ENCODE peak calls at places on chromosomes 7 and 10, in six cellular contexts. U is AG10803, K is endodermal cell, E is colonic mucosa, D is lower lobe of right lung, G is B cell. L is an unnamed sample.

GRCh38 chr7:85104432-85105205 is 82.2 kb downstream of the SEMA3D start:
- DNase-seq in E (no peak), G (no peak), K (no peak), D (no peak), U (peak), L (no peak)

GRCh38 chr10:62386401-62387320 is 12.5 kb downstream of the ZNF365 start:
- DNase-seq in D (no peak), K (no peak), E (no peak), G (no peak), U (peak), L (no peak)

GRCh38 chr7:37495574-37496184 is 47.0 kb upstream of the ELMO1 start:
- DNase-seq in G (no peak), E (no peak), U (peak), K (no peak), D (no peak), L (no peak)

GRCh38 chr7:69858471-69858870 is 260.2 kb downstream of the AUTS2 start:
- DNase-seq in E (no peak), G (no peak), U (no peak), D (no peak), K (peak), L (no peak)

GRCh38 chr7:151954866-151955820 is 1.1 kb upstream of the GALNTL5 start:
- DNase-seq in U (peak), E (no peak), D (no peak), G (no peak), K (peak), L (peak)

GRCh38 chr7:123681561-123681960 is 25.9 kb downstream of the LMOD2 start:
- DNase-seq in E (no peak), G (no peak), U (no peak), K (no peak), D (no peak), L (no peak)

GRCh38 chr10:35565602-35566061 is 39.5 kb upstream of the GJD4 start:
- DNase-seq in E (no peak), G (no peak), D (no peak), K (no peak), U (peak), L (no peak)

GRCh38 chr7:135385209-135385608 is 124.7 kb downstream of the CNOT4 start:
- DNase-seq in G (no peak), E (no peak), K (no peak), D (no peak), U (peak), L (no peak)

GRCh38 chr10:66187096-66187733 is 738.6 kb upstream of the LRRTM3 start:
- DNase-seq in U (no peak), G (no peak), K (no peak), E (no peak), D (no peak), L (no peak)

GRCh38 chr7:158613481-158613880 is 25.9 kb upstream of the PTPRN2 start:
- DNase-seq in U (no peak), K (no peak), G (no peak), E (no peak), D (no peak), L (no peak)

GRCh38 chr10:31034041-31034918 is 2.6 kb upstream of the ZNF438 start:
- DNase-seq in E (no peak), D (no peak), U (peak), G (no peak), K (no peak), L (no peak)

GRCh38 chr7:87570178-87570577 is 30.5 kb downstream of the ABCB1 start:
- DNase-seq in U (peak), G (no peak), D (no peak), E (no peak), K (no peak), L (no peak)

GRCh38 chr10:69861251-69862240 is 59.8 kb downstream of the COL13A1 start:
- DNase-seq in G (no peak), K (peak), D (no peak), E (no peak), U (peak), L (no peak)

GRCh38 chr7:43700059-43700501 is 29.2 kb downstream of the COA1 start:
- DNase-seq in G (no peak), D (no peak), E (no peak), K (no peak), U (peak), L (no peak)

GRCh38 chr7:84981038-84981601 is 205.7 kb downstream of the SEMA3D start:
- DNase-seq in U (no peak), E (no peak), D (no peak), G (no peak), K (no peak), L (no peak)

GRCh38 chr7:136533732-136534131 is 334.7 kb upstream of the CHRM2 start:
- DNase-seq in G (no peak), E (no peak), K (peak), D (no peak), U (no peak), L (no peak)

GRCh38 chr7:114760477-114760876 is 161.4 kb upstream of the MDFIC start:
- DNase-seq in K (no peak), D (no peak), U (no peak), G (no peak), E (no peak), L (no peak)

GRCh38 chr10:100890696-100891271 is 22.0 kb upstream of the SLF2 start:
- DNase-seq in D (no peak), K (peak), U (peak), G (no peak), E (no peak), L (peak)

GRCh38 chr10:11684717-11685645 is 57.2 kb upstream of the ECHDC3 start:
- DNase-seq in U (peak), E (peak), K (peak), G (peak), D (peak), L (no peak)

GRCh38 chr7:43553999-43554398 is 28.9 kb upstream of the STK17A start:
- DNase-seq in D (peak), G (no peak), E (no peak), U (peak), K (no peak), L (no peak)

GRCh38 chr7:138569418-138569817 is 109.4 kb downstream of the TRIM24 start:
- DNase-seq in K (no peak), E (no peak), G (no peak), D (no peak), U (no peak), L (no peak)

GRCh38 chr7:44398506-44398905 is 73.1 kb upstream of the CAMK2B start:
- DNase-seq in U (no peak), G (peak), K (peak), E (no peak), D (no peak), L (peak)

GRCh38 chr10:72665925-72666324 is 26.0 kb upstream of the MCU start:
- DNase-seq in U (peak), E (no peak), G (no peak), D (no peak), K (no peak), L (no peak)

GRCh38 chr10:61992059-61992460 is 90.6 kb downstream of the ARID5B start:
- DNase-seq in E (peak), U (peak), G (no peak), D (no peak), K (no peak), L (no peak)

GRCh38 chr10:60739581-60739980 is 38.7 kb upstream of the CDK1 start:
- DNase-seq in K (no peak), D (no peak), G (no peak), U (no peak), E (no peak), L (no peak)

GRCh38 chr10:51524041-51524440 is 175.4 kb downstream of the CSTF2T start:
- DNase-seq in D (no peak), E (no peak), U (peak), G (no peak), K (no peak), L (no peak)

GRCh38 chr10:78065616-78066410 is 32.1 kb downstream of the RPS24 start:
- DNase-seq in D (no peak), G (no peak), E (peak), U (no peak), K (no peak), L (no peak)
- TF ChIP-seq CTCF in D (no peak), G (no peak), E (no peak), U (no peak), K (no peak), L (no peak)

GRCh38 chr7:67636363-67637355 is 640.0 kb downstream of the TYW1 start:
- DNase-seq in K (peak), G (no peak), E (no peak), D (no peak), U (no peak), L (no peak)
- TF ChIP-seq CTCF in K (peak), G (no peak), E (no peak), D (no peak), U (peak), L (no peak)

GRCh38 chr7:147438216-147438615 is 1152.3 kb upstream of the C7orf33 start:
- DNase-seq in E (no peak), K (no peak), G (no peak), D (no peak), U (no peak), L (no peak)

GRCh38 chr7:147443942-147444341 is 1146.6 kb upstream of the C7orf33 start:
- DNase-seq in G (no peak), E (no peak), K (no peak), D (no peak), U (no peak), L (no peak)
- TF ChIP-seq CTCF in G (no peak), E (no peak), K (no peak), D (no peak), U (no peak), L (no peak)

GRCh38 chr7:132703742-132704141 is 127.5 kb upstream of the PLXNA4 start:
- DNase-seq in U (no peak), K (peak), E (no peak), D (no peak), G (no peak), L (no peak)
- TF ChIP-seq CTCF in U (no peak), K (peak), E (no peak), D (no peak), G (no peak), L (no peak)

DNA sequence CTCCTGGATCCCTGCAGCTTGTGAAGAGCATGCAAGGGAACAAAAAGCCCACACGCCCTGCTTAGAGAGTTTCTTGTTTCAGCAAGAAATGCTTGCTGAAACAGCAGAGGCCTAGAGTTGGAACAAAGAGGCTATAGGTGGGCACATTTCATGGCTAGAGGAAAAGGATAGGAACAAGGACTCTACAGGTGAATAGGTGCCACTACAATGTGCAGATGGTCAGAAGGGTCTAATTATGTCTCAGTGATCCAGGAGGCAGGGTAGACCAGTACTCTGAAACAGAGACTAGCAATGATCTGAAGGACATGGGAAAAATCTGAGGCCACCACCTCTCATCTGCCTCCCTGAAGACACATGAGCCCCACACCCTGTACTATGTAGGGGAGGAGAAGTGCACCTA is 609.0 kb downstream of the REEP3 start:
- DNase-seq in K (no peak), G (no peak), E (no peak), D (no peak), U (no peak), L (no peak)
- TF ChIP-seq CTCF in K (peak), G (no peak), E (no peak), D (no peak), U (no peak), L (no peak)

GRCh38 chr10:128324058-128324457 is 197.8 kb upstream of the MKI67 start:
- DNase-seq in U (no peak), G (no peak), D (no peak), K (peak), E (no peak), L (no peak)

GRCh38 chr10:128325788-128326187 is 199.6 kb upstream of the MKI67 start:
- DNase-seq in G (no peak), D (no peak), U (no peak), K (no peak), E (no peak), L (no peak)

GRCh38 chr10:128324468-128324867 is 198.2 kb upstream of the MKI67 start:
- DNase-seq in D (no peak), G (no peak), K (no peak), E (no peak), U (no peak), L (no peak)

GRCh38 chr10:128326851-128327250 is 200.6 kb upstream of the MKI67 start:
- DNase-seq in E (no peak), D (no peak), K (no peak), U (no peak), G (no peak), L (no peak)

GRCh38 chr10:128326251-128326650 is 200.0 kb upstream of the MKI67 start:
- DNase-seq in G (no peak), E (no peak), U (no peak), K (no peak), D (no peak), L (no peak)
- TF ChIP-seq CTCF in G (no peak), E (no peak), U (no peak), K (no peak), D (no peak), L (no peak)

GRCh38 chr10:14547826-14548225 is 217.1 kb upstream of the FRMD4A start:
- DNase-seq in K (peak), E (no peak), U (no peak), G (no peak), D (no peak), L (no peak)
- TF ChIP-seq CTCF in K (peak), E (no peak), U (peak), G (peak), D (no peak), L (no peak)

GRCh38 chr7:24825931-24826661 is 68.8 kb upstream of the GSDME start:
- DNase-seq in E (peak), U (peak), K (peak), D (no peak), G (no peak), L (no peak)

GRCh38 chr7:24824896-24825295 is 67.6 kb upstream of the GSDME start:
- DNase-seq in E (no peak), G (no peak), K (no peak), D (no peak), U (no peak), L (no peak)

GRCh38 chr7:24826662-24827020 is 69.4 kb upstream of the GSDME start:
- DNase-seq in U (no peak), G (no peak), E (no peak), K (no peak), D (no peak), L (no peak)

GRCh38 chr7:24825315-24825917 is 68.2 kb upstream of the GSDME start:
- DNase-seq in G (no peak), U (peak), D (no peak), E (no peak), K (no peak), L (no peak)

DNA sequence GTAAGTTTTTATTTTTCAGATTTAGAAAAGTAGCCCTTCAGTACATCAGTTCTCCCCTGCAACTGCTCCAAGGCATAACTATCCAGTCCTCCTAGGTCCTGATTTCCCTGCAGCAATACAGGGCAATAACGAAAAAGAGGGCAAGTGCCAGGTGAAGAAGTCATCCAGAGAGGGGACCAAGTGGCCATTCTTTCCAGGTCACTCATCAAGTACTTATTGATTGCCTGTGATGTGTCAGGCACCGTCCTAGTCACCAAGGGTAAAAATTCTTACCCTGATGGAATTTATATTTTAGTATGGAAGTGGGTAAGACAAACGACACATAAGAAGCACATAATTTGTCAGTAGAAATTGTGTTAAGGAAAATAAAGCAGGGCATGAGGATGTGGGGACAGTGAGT is 67.1 kb upstream of the GSDME start:
- DNase-seq in U (no peak), E (no peak), G (no peak), D (no peak), K (no peak), L (no peak)
- TF ChIP-seq CTCF in U (no peak), E (no peak), G (no peak), D (no peak), K (no peak), L (no peak)

DNA sequence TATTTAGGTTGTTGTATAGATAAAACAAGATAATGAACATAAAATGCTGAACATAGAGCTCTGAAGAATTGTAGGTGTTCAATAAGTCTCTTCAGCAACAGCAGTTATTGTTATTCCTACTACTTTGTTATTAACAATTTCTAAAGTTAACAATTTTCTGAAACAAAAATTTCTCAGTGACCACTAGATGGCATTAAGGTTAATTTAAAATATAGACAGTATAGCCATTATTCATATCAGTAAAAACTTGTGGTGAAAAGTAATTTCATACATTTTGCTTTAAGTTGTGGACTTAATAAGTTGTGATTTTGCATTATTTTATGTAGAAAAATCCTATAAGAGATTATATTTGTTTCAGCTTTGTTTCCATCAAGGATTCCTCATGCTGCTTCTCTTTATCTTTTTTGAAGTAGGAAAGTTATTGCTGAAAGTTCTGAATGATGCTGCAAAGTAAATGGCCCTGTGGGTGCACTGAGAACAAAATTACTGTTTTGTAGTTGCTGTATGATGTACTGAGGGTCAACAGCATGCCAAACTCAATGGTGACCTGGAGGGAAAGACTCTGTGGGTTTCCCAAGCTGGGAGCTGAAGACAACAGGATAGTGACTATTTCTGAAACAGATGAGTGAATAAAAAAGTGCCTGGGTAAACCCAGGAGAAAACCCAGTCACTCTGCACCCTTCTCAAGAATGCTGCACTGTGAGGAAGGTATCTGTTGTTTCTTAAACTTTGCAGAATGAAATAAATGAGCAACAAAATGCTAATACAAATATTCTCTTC is 253.6 kb downstream of the KIF20B start:
- DNase-seq in E (no peak), K (no peak), D (no peak), U (no peak), G (no peak), L (no peak)
- TF ChIP-seq CTCF in E (no peak), K (peak), D (peak), U (no peak), G (peak), L (peak)

GRCh38 chr10:15088428-15089261 is at the start of gene ACBD7:
- DNase-seq in G (peak), D (peak), K (peak), E (peak), U (peak), L (peak)

GRCh38 chr10:15083674-15084501 is 4.7 kb downstream of the ACBD7 start:
- DNase-seq in E (no peak), K (no peak), U (no peak), G (no peak), D (no peak), L (no peak)

DNA sequence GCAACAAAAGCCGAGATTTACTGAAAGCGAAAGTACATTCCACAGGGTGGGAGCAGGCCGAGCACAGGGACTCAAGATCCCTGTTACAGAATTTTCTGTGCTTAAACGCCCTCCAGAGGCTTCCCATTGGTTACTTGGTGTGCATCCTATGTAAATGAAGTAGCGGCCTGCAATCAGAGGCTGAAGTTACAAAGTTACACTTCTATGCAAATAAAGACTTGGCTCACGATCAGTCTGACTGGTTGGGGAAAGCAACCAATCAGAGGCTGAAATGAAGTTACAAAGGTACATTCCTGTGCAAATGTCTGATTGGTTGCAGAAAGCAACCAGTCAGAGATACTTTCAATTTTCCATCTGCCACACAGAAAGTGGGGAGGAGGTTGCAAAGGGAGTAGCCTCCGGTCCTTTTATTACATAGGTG is 4.1 kb downstream of the ACBD7 start:
- DNase-seq in E (peak), U (peak), G (no peak), D (no peak), K (peak), L (no peak)
- TF ChIP-seq CTCF in E (no peak), U (peak), G (no peak), D (no peak), K (no peak), L (peak)